ENCODE peak calls at places on chromosomes 6 and 20, in seven cellular contexts. O is heart right ventricle; Y is ELR; U is lower lobe of right lung; G is activated naive CD8-positive, alpha-beta T cell treated with anti-CD3 and anti-CD28 coated beads, Interleukin-2, amount 50 U/mL, for 16 hours; B is NCI-H1417 treated with DMSO at 0.1 percent for 48 hours; I is SK-MEL-5. M is an unnamed sample.

GRCh38 chr20:58688838-58689237 is 3.8 kb upstream of the NPEPL1 start:
- DNase-seq in Y (no peak), U (no peak), B (no peak), G (no peak), O (no peak), I (no peak), M (no peak)

GRCh38 chr6:128882560-128882959 is 378 bp upstream of the LAMA2 start:
- DNase-seq in G (no peak), B (no peak), Y (peak; percentile 13), I (no peak), O (no peak), U (no peak), M (no peak)

GRCh38 chr6:112203577-112204349 is 50.6 kb downstream of the LAMA4 start:
- DNase-seq in Y (peak; percentile 97), U (no peak), O (no peak), G (no peak), I (no peak), B (no peak), M (no peak)

GRCh38 chr20:40464731-40465208 is 224.3 kb downstream of the MAFB start:
- DNase-seq in I (peak; percentile 69), Y (no peak), B (no peak), G (no peak), U (no peak), O (no peak), M (no peak)

GRCh38 chr20:35006009-35006408 is 50.3 kb downstream of the MYH7B start:
- DNase-seq in B (no peak), O (no peak), G (no peak), U (peak; percentile 33), I (no peak), Y (no peak), M (no peak)

GRCh38 chr20:824916-825315 is 8.6 kb upstream of the FAM110A start:
- DNase-seq in G (no peak), U (no peak), Y (no peak), I (no peak), B (no peak), O (no peak), M (no peak)

GRCh38 chr6:111486921-111487320 is 3.9 kb upstream of the REV3L start:
- DNase-seq in O (no peak), G (no peak), Y (no peak), I (no peak), B (no peak), U (no peak), M (no peak)

GRCh38 chr6:24848461-24848860 is 49.7 kb upstream of the ARMH2 start:
- DNase-seq in I (peak; percentile 94), B (no peak), G (no peak), Y (no peak), O (no peak), U (no peak), M (no peak)

GRCh38 chr6:95848717-95849116 is 167.1 kb upstream of the FUT9 start:
- DNase-seq in G (no peak), Y (no peak), U (no peak), I (no peak), O (no peak), B (no peak), M (no peak)

GRCh38 chr6:82836022-82836575 is 229.5 kb downstream of the UBE3D start:
- DNase-seq in Y (no peak), G (no peak), I (no peak), O (no peak), B (no peak), U (no peak), M (no peak)

GRCh38 chr20:60009318-60009717 is 51.1 kb downstream of the CDH26 start:
- DNase-seq in U (no peak), B (no peak), Y (no peak), G (no peak), I (no peak), O (no peak), M (no peak)

M was measured in A673.